ENCODE peak calls at places on chromosomes 13 and 19, in six cellular contexts. One of them, this sample, is unnamed.

GRCh38 chr13:35699805-35700204 is 223.3 kb upstream of the MAB21L1 start:
- DNase-seq in gastrocnemius medialis: no peak
- DNase-seq in esophagus squamous epithelium: no peak
- DNase-seq in H54: no peak
- DNase-seq in uterus: peak; percentile 34
- DNase-seq in stomach: no peak
- DNase-seq in this sample: no peak

GRCh38 chr19:409515-410242 is 732 bp upstream of the C2CD4C start:
- DNase-seq in gastrocnemius medialis: no peak
- DNase-seq in esophagus squamous epithelium: no peak
- DNase-seq in H54: peak; percentile 83
- DNase-seq in uterus: no peak
- DNase-seq in stomach: no peak
- DNase-seq in this sample: no peak

GRCh38 chr13:33446821-33447481 is 161.4 kb upstream of the STARD13 start:
- DNase-seq in gastrocnemius medialis: no peak
- DNase-seq in esophagus squamous epithelium: no peak
- DNase-seq in H54: no peak
- DNase-seq in uterus: no peak
- DNase-seq in stomach: peak; percentile 62
- DNase-seq in this sample: no peak

GRCh38 chr13:75838366-75839017 is 202.4 kb downstream of the LMO7 start:
- DNase-seq in gastrocnemius medialis: no peak
- DNase-seq in esophagus squamous epithelium: no peak
- DNase-seq in H54: no peak
- DNase-seq in uterus: no peak
- DNase-seq in stomach: no peak
- DNase-seq in this sample: no peak

GRCh38 chr13:45918597-45918996 is 67.0 kb upstream of the SIAH3 start:
- DNase-seq in gastrocnemius medialis: no peak
- DNase-seq in esophagus squamous epithelium: no peak
- DNase-seq in H54: no peak
- DNase-seq in uterus: no peak
- DNase-seq in stomach: no peak
- DNase-seq in this sample: no peak

GRCh38 chr19:1019980-1020867 is 699 bp downstream of the TMEM259 start:
- DNase-seq in gastrocnemius medialis: no peak
- DNase-seq in esophagus squamous epithelium: no peak
- DNase-seq in H54: no peak
- DNase-seq in uterus: peak; percentile 56
- DNase-seq in stomach: no peak
- DNase-seq in this sample: no peak

GRCh38 chr13:40485611-40486517 is 180.6 kb downstream of the FOXO1 start:
- DNase-seq in gastrocnemius medialis: no peak
- DNase-seq in esophagus squamous epithelium: no peak
- DNase-seq in H54: no peak
- DNase-seq in uterus: no peak
- DNase-seq in stomach: no peak
- DNase-seq in this sample: peak; percentile 28

GRCh38 chr19:18743281-18743825 is 47.8 kb downstream of the COMP start:
- DNase-seq in gastrocnemius medialis: no peak
- DNase-seq in esophagus squamous epithelium: no peak
- DNase-seq in H54: no peak
- DNase-seq in uterus: peak; percentile 74
- DNase-seq in stomach: peak; percentile 92
- DNase-seq in this sample: no peak

GRCh38 chr13:110097013-110097412 is 209.9 kb downstream of the COL4A1 start:
- DNase-seq in gastrocnemius medialis: no peak
- DNase-seq in esophagus squamous epithelium: no peak
- DNase-seq in H54: no peak
- DNase-seq in uterus: no peak
- DNase-seq in stomach: no peak
- DNase-seq in this sample: no peak

GRCh38 chr19:53789708-53790678 is 34.1 kb downstream of the NLRP12 start:
- DNase-seq in gastrocnemius medialis: no peak
- DNase-seq in esophagus squamous epithelium: no peak
- DNase-seq in H54: no peak
- DNase-seq in uterus: no peak
- DNase-seq in stomach: no peak
- DNase-seq in this sample: no peak
- TF ChIP-seq POLR2A in gastrocnemius medialis: no peak
- TF ChIP-seq POLR2A in esophagus squamous epithelium: no peak
- TF ChIP-seq POLR2A in H54: no peak
- TF ChIP-seq POLR2A in uterus: no peak
- TF ChIP-seq POLR2A in stomach: no peak
- TF ChIP-seq POLR2A in this sample: no peak

GRCh38 chr19:16520986-16521624 is 21.1 kb downstream of the CHERP start:
- DNase-seq in gastrocnemius medialis: no peak
- DNase-seq in esophagus squamous epithelium: no peak
- DNase-seq in H54: no peak
- DNase-seq in uterus: no peak
- DNase-seq in stomach: no peak
- DNase-seq in this sample: no peak
- TF ChIP-seq POLR2A in gastrocnemius medialis: no peak
- TF ChIP-seq POLR2A in esophagus squamous epithelium: no peak
- TF ChIP-seq POLR2A in H54: no peak
- TF ChIP-seq POLR2A in uterus: no peak
- TF ChIP-seq POLR2A in stomach: no peak
- TF ChIP-seq POLR2A in this sample: no peak

GRCh38 chr13:26819067-26819466 is 58.5 kb upstream of the GPR12 start:
- DNase-seq in gastrocnemius medialis: no peak
- DNase-seq in esophagus squamous epithelium: no peak
- DNase-seq in H54: no peak
- DNase-seq in uterus: no peak
- DNase-seq in stomach: no peak
- DNase-seq in this sample: no peak

GRCh38 chr13:26816876-26817275 is 56.3 kb upstream of the GPR12 start:
- DNase-seq in gastrocnemius medialis: no peak
- DNase-seq in esophagus squamous epithelium: no peak
- DNase-seq in H54: no peak
- DNase-seq in uterus: no peak
- DNase-seq in stomach: no peak
- DNase-seq in this sample: no peak

DNA sequence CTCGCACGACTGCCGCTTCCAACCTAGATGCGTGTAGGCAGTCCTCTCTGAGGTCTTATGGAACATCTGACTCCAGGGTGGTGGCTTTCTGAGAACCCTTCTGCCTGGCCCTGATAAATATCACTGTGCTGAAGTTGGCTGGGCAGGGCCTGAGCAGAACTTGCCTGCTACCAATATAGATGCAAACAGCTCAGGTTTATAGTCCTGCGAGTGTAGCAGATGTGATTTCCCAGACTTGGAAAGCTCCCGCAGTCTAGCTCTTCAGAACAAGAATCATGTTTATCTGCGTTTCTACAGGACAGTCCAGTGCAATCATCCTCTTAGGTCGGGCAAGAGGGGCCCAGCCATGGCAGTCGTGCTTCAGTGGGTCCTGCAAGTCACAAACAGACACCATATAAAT is 61.2 kb upstream of the GPR12 start:
- DNase-seq in gastrocnemius medialis: no peak
- DNase-seq in esophagus squamous epithelium: no peak
- DNase-seq in H54: no peak
- DNase-seq in uterus: no peak
- DNase-seq in stomach: no peak
- DNase-seq in this sample: no peak
- TF ChIP-seq POLR2A in gastrocnemius medialis: no peak
- TF ChIP-seq POLR2A in esophagus squamous epithelium: no peak
- TF ChIP-seq POLR2A in H54: no peak
- TF ChIP-seq POLR2A in uterus: no peak
- TF ChIP-seq POLR2A in stomach: no peak
- TF ChIP-seq POLR2A in this sample: no peak

DNA sequence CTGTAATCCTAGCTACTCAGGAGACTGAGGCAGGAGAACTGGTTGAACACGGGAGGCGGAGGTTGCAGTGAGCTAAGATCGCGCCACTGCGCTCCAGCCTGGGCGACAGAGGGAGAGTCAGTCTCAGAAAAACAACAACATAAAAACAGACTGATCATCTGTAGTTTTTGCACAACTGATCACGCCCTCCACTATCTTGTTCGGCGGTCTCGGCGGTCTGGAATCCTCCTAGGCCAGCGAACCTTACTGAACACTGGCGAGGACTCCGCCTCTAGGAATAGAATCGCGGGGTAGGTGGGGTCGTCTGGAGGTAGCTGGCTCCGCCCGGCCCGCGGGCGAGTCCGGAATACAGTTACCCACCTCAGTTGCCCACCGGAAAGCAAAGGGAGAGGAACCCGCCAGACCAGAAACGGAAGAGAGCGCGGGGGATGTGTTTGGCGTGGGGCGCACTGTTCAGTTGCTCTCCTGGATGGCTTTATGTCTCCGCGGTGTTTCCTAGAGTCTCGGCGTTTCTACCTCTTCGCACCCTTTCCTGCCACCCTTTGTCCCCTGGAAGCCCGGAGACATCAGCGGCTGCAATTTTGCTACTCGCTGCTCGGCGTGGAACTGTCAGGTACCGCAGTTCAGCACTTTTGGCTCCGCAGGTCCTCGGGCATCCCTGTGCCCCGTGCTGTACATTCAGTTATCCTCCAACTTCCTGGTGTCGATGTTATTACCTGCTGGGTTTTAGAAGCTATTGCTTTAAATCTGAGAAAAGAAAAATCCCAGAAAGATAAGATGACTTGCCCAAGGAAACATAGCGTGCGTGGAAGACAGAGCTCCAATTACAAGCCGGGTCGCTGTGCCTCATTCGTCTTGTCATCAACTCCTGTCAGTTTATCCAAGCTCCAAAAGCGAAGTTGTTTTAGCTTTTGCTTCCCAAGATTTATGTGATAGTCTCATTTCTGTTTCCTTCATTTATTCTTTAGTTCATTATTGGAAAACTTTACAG is 24.9 kb upstream of the HNRNPA1L2 start:
- DNase-seq in gastrocnemius medialis: peak; percentile 42
- DNase-seq in esophagus squamous epithelium: peak; percentile 19
- DNase-seq in H54: peak; percentile 53
- DNase-seq in uterus: peak; percentile 85
- DNase-seq in stomach: peak; percentile 72
- DNase-seq in this sample: peak; percentile 65
- TF ChIP-seq POLR2A in gastrocnemius medialis: peak; percentile 11
- TF ChIP-seq POLR2A in esophagus squamous epithelium: no peak
- TF ChIP-seq POLR2A in H54: peak; percentile 32
- TF ChIP-seq POLR2A in uterus: no peak
- TF ChIP-seq POLR2A in stomach: no peak
- TF ChIP-seq POLR2A in this sample: peak; percentile 83

DNA sequence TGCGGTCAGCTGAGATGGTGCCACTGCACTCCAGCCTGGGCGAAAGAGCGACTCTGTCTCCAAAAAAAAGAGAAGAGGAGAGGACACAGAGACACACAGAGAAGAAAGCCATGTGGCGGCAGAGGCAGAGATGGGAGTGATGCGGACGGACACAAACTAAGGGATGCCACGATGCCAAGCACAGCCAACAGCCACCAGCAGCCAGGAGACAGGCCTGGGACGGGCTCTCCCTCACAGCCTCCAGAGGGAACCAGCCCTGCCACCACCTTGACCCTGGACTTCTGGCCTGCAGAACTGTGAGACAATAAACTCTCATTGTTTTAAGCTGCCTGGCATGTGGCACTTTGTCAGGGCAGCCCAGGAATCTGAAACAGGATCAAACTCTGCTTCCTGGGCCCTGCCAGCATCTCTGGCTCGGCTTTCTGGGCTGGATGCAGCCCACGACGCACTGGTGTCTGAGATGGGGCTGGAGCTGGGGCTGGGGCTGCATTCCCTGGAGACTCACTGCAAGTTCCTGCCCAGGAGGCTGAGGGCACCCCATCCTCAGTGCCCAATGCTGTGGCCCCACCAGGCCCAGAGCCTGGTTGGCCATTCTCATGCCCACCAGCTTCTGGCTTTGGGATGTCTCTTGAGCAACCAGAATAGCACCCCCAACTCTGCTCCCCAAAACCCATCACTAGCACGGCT is 3.0 kb downstream of the F2RL3 start:
- DNase-seq in gastrocnemius medialis: no peak
- DNase-seq in esophagus squamous epithelium: no peak
- DNase-seq in H54: no peak
- DNase-seq in uterus: no peak
- DNase-seq in stomach: no peak
- DNase-seq in this sample: no peak
- TF ChIP-seq POLR2A in gastrocnemius medialis: no peak
- TF ChIP-seq POLR2A in esophagus squamous epithelium: no peak
- TF ChIP-seq POLR2A in H54: no peak
- TF ChIP-seq POLR2A in uterus: no peak
- TF ChIP-seq POLR2A in stomach: no peak
- TF ChIP-seq POLR2A in this sample: no peak

GRCh38 chr19:8518536-8518935 is 4.6 kb upstream of the ZNF414 start:
- DNase-seq in gastrocnemius medialis: no peak
- DNase-seq in esophagus squamous epithelium: no peak
- DNase-seq in H54: no peak
- DNase-seq in uterus: no peak
- DNase-seq in stomach: no peak
- DNase-seq in this sample: no peak

GRCh38 chr19:8517551-8518442 is 3.8 kb upstream of the ZNF414 start:
- DNase-seq in gastrocnemius medialis: no peak
- DNase-seq in esophagus squamous epithelium: no peak
- DNase-seq in H54: no peak
- DNase-seq in uterus: no peak
- DNase-seq in stomach: no peak
- DNase-seq in this sample: no peak

GRCh38 chr19:8515317-8515716 is 1.4 kb upstream of the ZNF414 start:
- DNase-seq in gastrocnemius medialis: no peak
- DNase-seq in esophagus squamous epithelium: no peak
- DNase-seq in H54: no peak
- DNase-seq in uterus: no peak
- DNase-seq in stomach: no peak
- DNase-seq in this sample: no peak

GRCh38 chr19:8513687-8514504 is at the start of gene ZNF414:
- DNase-seq in gastrocnemius medialis: peak; percentile 92
- DNase-seq in esophagus squamous epithelium: peak; percentile 82
- DNase-seq in H54: peak; percentile 99
- DNase-seq in uterus: peak; percentile 97
- DNase-seq in stomach: peak; percentile 98
- DNase-seq in this sample: peak; percentile 99

DNA sequence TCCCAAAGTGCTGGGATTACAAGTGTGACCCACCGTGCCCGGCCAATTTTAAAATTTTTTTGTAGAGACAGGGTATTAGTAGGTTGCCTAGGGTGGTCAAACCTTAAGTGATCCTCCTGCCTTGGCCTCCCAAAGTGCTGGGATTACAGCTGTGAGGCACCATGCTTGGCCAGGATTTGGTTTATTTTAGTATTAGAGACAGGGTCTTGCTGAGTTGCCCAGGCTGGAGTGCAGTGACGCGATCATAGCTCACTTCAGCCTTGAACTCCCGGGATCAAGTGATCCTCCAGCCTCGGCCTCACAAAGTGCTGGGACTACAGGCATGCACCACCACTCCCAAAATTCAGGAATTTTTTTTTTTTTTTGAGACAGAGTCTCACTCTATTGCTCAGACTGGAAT is 5.4 kb upstream of the ZNF414 start:
- DNase-seq in gastrocnemius medialis: no peak
- DNase-seq in esophagus squamous epithelium: no peak
- DNase-seq in H54: no peak
- DNase-seq in uterus: no peak
- DNase-seq in stomach: no peak
- DNase-seq in this sample: no peak
- TF ChIP-seq POLR2A in gastrocnemius medialis: no peak
- TF ChIP-seq POLR2A in esophagus squamous epithelium: no peak
- TF ChIP-seq POLR2A in H54: no peak
- TF ChIP-seq POLR2A in uterus: no peak
- TF ChIP-seq POLR2A in stomach: no peak
- TF ChIP-seq POLR2A in this sample: no peak

GRCh38 chr13:111326621-111326965 is 6.2 kb downstream of the TEX29 start:
- DNase-seq in gastrocnemius medialis: no peak
- DNase-seq in esophagus squamous epithelium: no peak
- DNase-seq in H54: no peak
- DNase-seq in uterus: no peak
- DNase-seq in stomach: no peak
- DNase-seq in this sample: no peak
- TF ChIP-seq POLR2A in gastrocnemius medialis: no peak
- TF ChIP-seq POLR2A in esophagus squamous epithelium: no peak
- TF ChIP-seq POLR2A in H54: no peak
- TF ChIP-seq POLR2A in uterus: no peak
- TF ChIP-seq POLR2A in stomach: no peak
- TF ChIP-seq POLR2A in this sample: no peak